ENCODE peak calls at places on chromosomes 2 and 18, in four cellular contexts. J is stomach, H is psoas muscle, D is heart left ventricle. O is an unnamed sample.
A peak's percentile ranks its signal among the peaks of the same experiment; 100 is the strongest.

GRCh38 chr2:84450288-84451227 is 8.5 kb downstream of the SUCLG1 start:
- DNase-seq in J (no peak), H (no peak), D (no peak), O (no peak)

GRCh38 chr2:140851258-140851657 is 1279.6 kb downstream of the LRP1B start:
- DNase-seq in J (no peak), H (no peak), D (no peak), O (no peak)

GRCh38 chr2:32553829-32554432 is 73.9 kb upstream of the TTC27 start:
- DNase-seq in J (no peak), H (no peak), D (no peak), O (no peak)

GRCh38 chr2:57602738-57603137 is 443.9 kb upstream of the VRK2 start:
- DNase-seq in J (no peak), H (no peak), D (no peak), O (no peak)

GRCh38 chr18:13397504-13398163 is 179.1 kb downstream of the LDLRAD4 start:
- DNase-seq in J (no peak), H (no peak), D (no peak), O (no peak)

GRCh38 chr18:55321268-55322175 is 266.5 kb downstream of the TCF4 start:
- DNase-seq in J (peak; percentile 73), H (peak; percentile 97), D (peak; percentile 96), O (peak; percentile 84)

GRCh38 chr2:174654429-174654941 is 56.9 kb upstream of the WIPF1 start:
- DNase-seq in J (no peak), H (no peak), D (no peak), O (no peak)

GRCh38 chr18:67875057-67875456 is 358.5 kb upstream of the DSEL start:
- DNase-seq in J (no peak), H (no peak), D (no peak), O (no peak)

GRCh38 chr2:36770542-36771287 is 74.2 kb downstream of the VIT start:
- DNase-seq in J (no peak), H (peak; percentile 55), D (peak; percentile 28), O (no peak)

GRCh38 chr2:162245737-162246136 is 2.5 kb upstream of the FAP start:
- DNase-seq in J (no peak), H (no peak), D (no peak), O (no peak)

GRCh38 chr2:148042219-148042618 is 21.3 kb downstream of the MBD5 start:
- DNase-seq in J (no peak), H (no peak), D (no peak), O (no peak)

GRCh38 chr2:172671506-172671905 is 64.1 kb upstream of the RAPGEF4 start:
- DNase-seq in J (no peak), H (no peak), D (no peak), O (no peak)

GRCh38 chr2:23532311-23533013 is 147.5 kb downstream of the KLHL29 start:
- DNase-seq in J (no peak), H (no peak), D (peak; percentile 34), O (no peak)

GRCh38 chr18:11947214-11948119 is 33.8 kb upstream of the IMPA2 start:
- DNase-seq in J (peak; percentile 96), H (peak; percentile 97), D (peak; percentile 97), O (peak; percentile 94)

GRCh38 chr2:65370387-65371093 is 61.9 kb downstream of the SPRED2 start:
- DNase-seq in J (no peak), H (no peak), D (no peak), O (no peak)

DNA sequence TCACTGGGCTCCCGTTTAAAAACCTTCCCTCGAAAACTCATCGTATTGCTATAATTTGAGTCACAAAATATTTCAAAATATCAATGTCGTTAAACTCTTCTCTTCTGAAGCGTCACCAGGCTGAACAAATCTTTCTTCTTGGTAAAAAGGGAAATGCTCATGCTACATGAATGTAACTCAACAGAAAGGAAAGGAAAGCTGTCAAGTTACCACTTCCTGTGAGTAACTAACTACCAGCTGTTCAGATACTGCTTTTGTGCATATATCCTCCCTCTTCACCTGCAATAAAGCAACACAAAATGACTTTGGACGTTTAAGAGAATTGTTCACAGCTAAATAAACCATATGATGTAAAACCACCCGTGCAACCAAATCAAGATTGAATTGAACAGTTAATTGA is 95.4 kb downstream of the DOCK10 start:
- DNase-seq in J (no peak), H (no peak), D (no peak), O (no peak)
- H3K27ac ChIP-seq in J (peak overlapping the region; percentile 36), H (no peak overlapping the region), D (no peak overlapping the region), O (no peak overlapping the region)

DNA sequence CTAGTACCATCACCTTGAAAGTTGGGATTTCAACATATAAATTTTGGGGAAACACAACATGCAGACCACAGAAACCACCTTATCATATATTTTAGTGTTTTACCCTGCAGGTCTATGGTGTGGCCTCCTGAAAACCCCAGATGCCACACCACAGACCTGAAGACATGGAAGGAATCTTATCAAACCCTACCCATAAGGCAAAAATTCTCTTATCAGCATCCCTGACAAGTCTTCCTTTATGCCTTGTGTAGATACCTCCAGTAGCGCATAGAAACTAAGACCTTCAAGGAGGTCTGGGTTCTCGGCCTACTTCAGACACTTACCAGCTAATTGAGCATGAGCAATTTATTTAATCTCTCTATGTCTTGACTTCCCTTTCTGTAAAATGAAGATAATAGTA is 59.1 kb upstream of the SLC14A2 start:
- DNase-seq in J (no peak), H (no peak), D (no peak), O (no peak)
- H3K27me3 ChIP-seq in J (no peaks in the 10 kb centered on the region), H (no peaks in the 10 kb centered on the region), D (no peaks in the 10 kb centered on the region), O (no peaks in the 10 kb centered on the region)

DNA sequence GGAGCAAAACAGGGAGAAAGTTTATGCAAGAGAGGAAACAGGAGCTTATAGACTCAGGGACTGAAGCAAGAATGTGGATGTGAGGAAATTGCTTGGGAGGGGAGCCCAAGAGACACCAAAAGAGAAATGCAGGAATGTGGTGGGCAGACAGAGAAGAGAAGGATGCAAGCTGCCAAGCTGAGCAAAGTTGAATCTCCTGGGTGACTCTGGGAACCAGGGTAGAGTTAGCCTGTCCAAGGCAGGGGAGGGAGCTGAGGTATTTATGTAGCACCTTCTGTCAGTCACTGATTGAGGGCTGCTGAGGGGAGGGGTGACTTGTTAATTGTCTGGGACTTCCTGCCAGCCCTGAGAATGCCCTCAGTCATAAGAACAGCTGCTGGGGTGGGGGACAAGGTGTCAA is 464.3 kb downstream of the NBAS start:
- DNase-seq in J (no peak), H (no peak), D (no peak), O (no peak)
- H3K27ac ChIP-seq in J (no peak overlapping the region), H (no peak overlapping the region), D (no peak overlapping the region), O (no peak overlapping the region)

GRCh38 chr18:22346342-22346967 is 71.3 kb downstream of the CTAGE1 start:
- DNase-seq in J (peak; percentile 76), H (peak; percentile 50), D (peak; percentile 83), O (peak; percentile 57)

GRCh38 chr18:22348521-22349316 is 69.0 kb downstream of the CTAGE1 start:
- DNase-seq in J (peak; percentile 60), H (peak; percentile 61), D (peak; percentile 85), O (peak; percentile 63)

GRCh38 chr18:22349317-22349898 is 68.3 kb downstream of the CTAGE1 start:
- DNase-seq in J (no peak), H (no peak), D (no peak), O (no peak)

GRCh38 chr18:22346968-22347611 is 70.6 kb downstream of the CTAGE1 start:
- DNase-seq in J (peak; percentile 79), H (peak; percentile 60), D (peak; percentile 93), O (peak; percentile 57)

DNA sequence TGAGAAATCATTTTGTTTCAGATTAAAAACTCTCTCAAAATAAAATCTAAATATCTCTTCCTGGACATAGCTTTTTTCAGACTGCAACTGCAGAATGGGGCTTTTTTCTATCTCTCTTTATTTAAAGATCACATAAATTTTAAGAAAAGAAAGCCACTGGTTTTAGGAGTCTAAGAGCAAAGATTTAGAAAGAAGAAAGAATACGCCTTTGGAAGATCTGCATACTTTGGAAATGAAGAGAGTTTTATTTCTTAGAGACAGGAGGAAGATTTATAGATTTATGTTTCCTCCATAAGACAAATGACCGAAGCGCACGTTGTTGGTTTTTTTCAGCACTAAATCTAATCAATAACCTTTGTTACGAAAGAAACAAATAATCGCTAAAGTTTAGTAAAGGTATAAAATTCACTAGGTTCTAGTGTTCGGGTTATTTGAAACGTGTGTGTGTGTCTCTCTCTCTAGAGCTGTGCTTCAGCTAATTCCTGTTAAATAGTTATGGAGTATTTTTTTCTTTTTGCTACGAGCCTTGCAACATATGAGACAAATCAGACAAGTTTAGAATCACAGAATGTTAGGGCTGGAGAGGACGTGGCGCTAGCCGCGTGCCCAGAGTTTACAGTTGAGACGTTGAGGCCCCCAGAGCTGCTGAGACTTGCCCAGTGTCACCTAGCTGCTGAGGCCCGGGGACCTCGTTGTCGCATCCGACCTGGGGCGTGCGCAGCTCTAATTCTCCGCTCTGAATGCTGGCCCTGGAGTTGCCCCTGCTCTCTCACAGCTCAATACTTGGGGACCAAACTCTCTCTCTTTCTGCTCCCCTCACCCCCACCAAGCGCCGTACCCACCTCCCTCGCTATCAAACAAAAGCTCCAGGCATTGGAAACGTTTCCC is 69.8 kb downstream of the CTAGE1 start:
- DNase-seq in J (no peak), H (no peak), D (peak; percentile 54), O (no peak)
- H3K27me3 ChIP-seq in J (peaks cover 4% of the 10 kb centered on the region), H (peaks cover 21% of the 10 kb centered on the region), D (no peaks in the 10 kb centered on the region), O (no peaks in the 10 kb centered on the region)

DNA sequence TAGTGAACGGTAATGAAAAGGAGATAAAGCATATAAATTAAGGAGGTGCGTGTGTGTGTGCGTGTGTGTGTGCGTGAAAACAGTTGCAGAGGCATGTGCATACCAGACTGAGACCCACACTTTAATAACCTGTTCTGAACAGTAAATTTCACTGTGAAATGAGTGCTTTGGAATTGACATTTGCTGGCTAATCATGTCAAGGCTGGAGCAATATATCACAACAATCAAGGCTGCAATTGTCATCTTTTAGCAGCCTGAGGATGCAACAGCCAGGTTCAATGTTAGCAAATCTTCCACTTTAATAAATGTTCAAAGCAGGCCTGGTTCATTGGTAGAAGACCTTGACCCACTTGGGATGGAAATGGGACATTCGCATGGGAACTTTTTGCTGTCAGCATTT is 58.0 kb downstream of the DCDC2C start:
- DNase-seq in J (no peak), H (no peak), D (no peak), O (no peak)
- H3K27ac ChIP-seq in J (no peak overlapping the region), H (no peak overlapping the region), D (no peak overlapping the region), O (no peak overlapping the region)

GRCh38 chr2:72917138-72917874 is at the start of gene EMX1:
- DNase-seq in J (peak; percentile 83), H (no peak), D (no peak), O (peak; percentile 61)
- H3K27me3 ChIP-seq in J (peaks cover 67% of the 10 kb centered on the region), H (peaks cover 82% of the 10 kb centered on the region), D (peaks cover 99% of the 10 kb centered on the region), O (peaks cover 7% of the 10 kb centered on the region)

GRCh38 chr2:58991357-58991756 is 750.2 kb upstream of the FANCL start:
- DNase-seq in J (no peak), H (no peak), D (no peak), O (no peak)
- H3K27ac ChIP-seq in J (no peak overlapping the region), H (no peak overlapping the region), D (no peak overlapping the region), O (no peak overlapping the region)

GRCh38 chr18:33652645-33653044 is 74.6 kb downstream of the ASXL3 start:
- DNase-seq in J (no peak), H (no peak), D (no peak), O (no peak)
- H3K27me3 ChIP-seq in J (no peaks in the 10 kb centered on the region), H (no peaks in the 10 kb centered on the region), D (no peaks in the 10 kb centered on the region), O (no peaks in the 10 kb centered on the region)

O was measured in lung.